ENCODE peak calls at places on chromosomes 5 and 9, in four cellular contexts. R is choroid plexus epithelial cell, U is NCI-H446, F is lower leg skin. Q is an unnamed sample.

GRCh38 chr9:116174347-116174746 is 20.8 kb downstream of the PAPPA start:
- DNase-seq in R (peak; percentile 64), U (no peak), F (no peak), Q (peak; percentile 56)

GRCh38 chr5:111668713-111669112 is 88.3 kb downstream of the NREP start:
- DNase-seq in R (peak; percentile 9), U (no peak), F (no peak), Q (no peak)

GRCh38 chr5:54646285-54647101 is 128.9 kb downstream of the SNX18 start:
- DNase-seq in R (peak; percentile 97), U (peak; percentile 39), F (peak; percentile 94), Q (peak; percentile 98)

GRCh38 chr5:100731768-100732167 is 171.3 kb downstream of the ST8SIA4 start:
- DNase-seq in R (peak; percentile 9), U (no peak), F (no peak), Q (no peak)

GRCh38 chr5:71899865-71900342 is 180.8 kb downstream of the CARTPT start:
- DNase-seq in R (no peak), U (no peak), F (no peak), Q (peak; percentile 62)

GRCh38 chr9:75889977-75890540 is 414 bp upstream of the PCSK5 start:
- DNase-seq in R (peak; percentile 84), U (no peak), F (peak; percentile 87), Q (peak; percentile 74)

GRCh38 chr5:97224112-97224750 is 41.2 kb upstream of the RIOK2 start:
- DNase-seq in R (peak; percentile 49), U (no peak), F (no peak), Q (peak; percentile 9)

GRCh38 chr9:89991204-89991790 is 386.5 kb downstream of the GADD45G start:
- DNase-seq in R (no peak), U (no peak), F (no peak), Q (no peak)

GRCh38 chr5:33010851-33011250 is 299.7 kb downstream of the NPR3 start:
- DNase-seq in R (peak; percentile 55), U (no peak), F (no peak), Q (peak; percentile 57)

GRCh38 chr9:104810421-104811339 is 46.8 kb downstream of the NIPSNAP3B start:
- DNase-seq in R (peak; percentile 65), U (no peak), F (no peak), Q (peak; percentile 22)

GRCh38 chr5:154368041-154368800 is 77.6 kb upstream of the SAP30L start:
- DNase-seq in R (peak; percentile 99), U (no peak), F (no peak), Q (peak; percentile 98)

GRCh38 chr5:123487298-123487697 is 24.7 kb upstream of the CSNK1G3 start:
- DNase-seq in R (peak; percentile 52), U (no peak), F (no peak), Q (no peak)

GRCh38 chr9:112059145-112059979 is 115.7 kb downstream of the SUSD1 start:
- DNase-seq in R (peak; percentile 90), U (no peak), F (no peak), Q (peak; percentile 90)

GRCh38 chr9:99511723-99512122 is 289.6 kb downstream of the SEC61B start:
- DNase-seq in R (no peak), U (no peak), F (no peak), Q (no peak)

GRCh38 chr9:83307051-83307724 is 231.0 kb downstream of the FRMD3 start:
- DNase-seq in R (peak; percentile 28), U (no peak), F (no peak), Q (peak; percentile 71)

GRCh38 chr9:131469369-131469768 is 33.3 kb upstream of the POMT1 start:
- DNase-seq in R (no peak), U (no peak), F (peak; percentile 59), Q (no peak)

GRCh38 chr9:93125331-93125894 is 8.6 kb downstream of the NINJ1 start:
- DNase-seq in R (no peak), U (no peak), F (peak; percentile 79), Q (no peak)

GRCh38 chr5:125446986-125447385 is 700.5 kb upstream of the ZNF608 start:
- DNase-seq in R (peak; percentile 96), U (no peak), F (no peak), Q (peak; percentile 60)

GRCh38 chr5:120538644-120539043 is 74.5 kb downstream of the PRR16 start:
- DNase-seq in R (peak; percentile 61), U (no peak), F (no peak), Q (peak; percentile 59)

GRCh38 chr5:88681402-88681801 is 201.6 kb downstream of the MEF2C start:
- DNase-seq in R (no peak), U (no peak), F (no peak), Q (no peak)

GRCh38 chr5:164998590-164998989 is 1493.2 kb downstream of the MAT2B start:
- DNase-seq in R (no peak), U (no peak), F (no peak), Q (no peak)

GRCh38 chr9:33817327-33818166 is 587 bp downstream of the UBE2R2 start:
- DNase-seq in R (peak; percentile 78), U (peak; percentile 52), F (peak; percentile 92), Q (peak; percentile 68)

GRCh38 chr5:16866795-16867584 is 69.1 kb downstream of the MYO10 start:
- DNase-seq in R (peak; percentile 39), U (no peak), F (peak; percentile 68), Q (peak; percentile 67)

Q was measured in fibroblast of the aortic adventitia.